ENCODE peak calls at places on chromosomes 13 and 19, in four cellular contexts. K is activated naive CD8-positive, alpha-beta T cell treated with anti-CD3 and anti-CD28 coated beads, Interleukin-2, amount 50 U/mL, for 24 hours; Q is putamen; E is GM03348. T is an unnamed sample.

GRCh38 chr13:86986448-86986847 is 684.7 kb upstream of the SLITRK5 start:
- DNase-seq in K (no peak), Q (no peak), E (no peak), T (no peak)

GRCh38 chr19:19461306-19461670 is 54.1 kb downstream of the TSSK6 start:
- DNase-seq in K (no peak), Q (no peak), E (no peak), T (no peak)

GRCh38 chr19:6801397-6802086 is 29.0 kb downstream of the VAV1 start:
- DNase-seq in K (peak), Q (peak), E (peak), T (peak)

GRCh38 chr13:72990883-72991282 is 67.9 kb upstream of the KLF5 start:
- DNase-seq in K (no peak), Q (no peak), E (no peak), T (no peak)

GRCh38 chr19:49787746-49788145 is 20.9 kb downstream of the AP2A1 start:
- DNase-seq in K (no peak), Q (no peak), E (no peak), T (no peak)

GRCh38 chr13:35157143-35157755 is 215.2 kb downstream of the NBEA start:
- DNase-seq in K (peak), Q (peak), E (peak), T (peak)

GRCh38 chr13:57018915-57019314 is 121.8 kb upstream of the PRR20A start:
- DNase-seq in K (no peak), Q (no peak), E (no peak), T (no peak)

GRCh38 chr13:41588899-41589298 is 131.5 kb downstream of the RGCC start:
- DNase-seq in K (peak), Q (no peak), E (peak), T (peak)

GRCh38 chr13:88800505-88800904 is 1129.3 kb downstream of the SLITRK5 start:
- DNase-seq in K (no peak), Q (no peak), E (no peak), T (no peak)

GRCh38 chr13:74966814-74967213 is 515.2 kb downstream of the TBC1D4 start:
- DNase-seq in K (no peak), Q (peak), E (no peak), T (no peak)

GRCh38 chr13:41386206-41386605 is 71.1 kb upstream of the RGCC start:
- DNase-seq in K (no peak), Q (peak), E (no peak), T (no peak)

GRCh38 chr13:101331731-101332130 is 84.6 kb downstream of the NALCN start:
- DNase-seq in K (no peak), Q (no peak), E (no peak), T (no peak)

GRCh38 chr13:59276436-59276835 is 887.3 kb downstream of the DIAPH3 start:
- DNase-seq in K (no peak), Q (no peak), E (no peak), T (no peak)

GRCh38 chr13:37277435-37278144 is 172.1 kb upstream of the CSNK1A1L start:
- DNase-seq in K (no peak), Q (no peak), E (peak), T (no peak)

GRCh38 chr19:49677901-49678674 is 1.0 kb downstream of the PRMT1 start:
- DNase-seq in K (peak), Q (no peak), E (peak), T (peak)

GRCh38 chr13:81745391-81745790 is 1404.5 kb upstream of the SPRY2 start:
- DNase-seq in K (no peak), Q (no peak), E (no peak), T (no peak)

GRCh38 chr13:42876270-42876714 is 94.9 kb downstream of the FAM216B start:
- DNase-seq in K (no peak), Q (no peak), E (no peak), T (no peak)

GRCh38 chr13:45601680-45602079 is 13.9 kb downstream of the ERICH6B start:
- DNase-seq in K (no peak), Q (no peak), E (no peak), T (no peak)

GRCh38 chr13:102609696-102610095 is 12.9 kb downstream of the TPP2 start:
- DNase-seq in K (no peak), Q (no peak), E (no peak), T (no peak)

GRCh38 chr19:57675881-57676280 is 5.9 kb upstream of the ZNF551 start:
- DNase-seq in K (no peak), Q (no peak), E (peak), T (no peak)